ENCODE peak calls at places on chromosome 4, in four cellular contexts. N is aorta, O is lower lobe of right lung, B is uterus. A is an unnamed sample. For H3K4me1, the result is how much of the 10 kb centered on the place peaks cover.

GRCh38 chr4:84848432-84848831 is 118.1 kb downstream of the WDFY3 start:
- DNase-seq in O (no peak), N (no peak), B (no peak), A (no peak)

GRCh38 chr4:24991015-24991414 is 39.7 kb downstream of the LGI2 start:
- DNase-seq in B (peak), O (no peak), N (no peak), A (no peak)

GRCh38 chr4:182023469-182023868 is 219.7 kb upstream of the TENM3 start:
- DNase-seq in O (no peak), B (no peak), N (no peak), A (no peak)

GRCh38 chr4:10335050-10335449 is 122.2 kb downstream of the ZNF518B start:
- DNase-seq in N (no peak), B (no peak), O (no peak), A (no peak)

GRCh38 chr4:7074423-7074822 is 6.6 kb upstream of the GRPEL1 start:
- DNase-seq in O (no peak), N (no peak), B (no peak), A (no peak)

GRCh38 chr4:151728679-151729078 is 32.1 kb downstream of the GATB start:
- DNase-seq in N (no peak), O (no peak), B (no peak), A (no peak)

GRCh38 chr4:151000747-151001429 is 14.2 kb downstream of the LRBA start:
- DNase-seq in B (no peak), O (no peak), N (no peak), A (no peak)

GRCh38 chr4:48746608-48747374 is 33.3 kb downstream of the FRYL start:
- DNase-seq in B (no peak), N (no peak), O (no peak), A (no peak)

GRCh38 chr4:183182873-183183725 is 84.0 kb downstream of the WWC2 start:
- DNase-seq in O (peak), N (no peak), B (peak), A (no peak)

GRCh38 chr4:113147498-113148231 is 98.2 kb downstream of the ANK2 start:
- DNase-seq in O (no peak), B (no peak), N (no peak), A (no peak)

GRCh38 chr4:18593297-18594002 is 571.9 kb upstream of the LCORL start:
- DNase-seq in N (no peak), O (no peak), B (peak), A (no peak)

GRCh38 chr4:101784957-101785356 is 5.6 kb upstream of the BANK1 start:
- DNase-seq in B (no peak), O (no peak), N (no peak), A (no peak)

GRCh38 chr4:60726779-60727178 is 473.3 kb upstream of the ADGRL3 start:
- DNase-seq in O (no peak), N (no peak), B (no peak), A (no peak)

GRCh38 chr4:54745031-54745770 is 87.4 kb downstream of the KIT start:
- DNase-seq in O (no peak), N (no peak), B (no peak), A (no peak)

GRCh38 chr4:27894951-27895350 is 1034.3 kb downstream of the STIM2 start:
- DNase-seq in N (no peak), O (no peak), B (no peak), A (no peak)

GRCh38 chr4:80912350-80912749 is 118.2 kb upstream of the BMP3 start:
- DNase-seq in N (no peak), O (no peak), B (no peak), A (no peak)

GRCh38 chr4:125796138-125796537 is 481.4 kb downstream of the FAT4 start:
- DNase-seq in O (no peak), N (no peak), B (no peak), A (no peak)

GRCh38 chr4:41878170-41878941 is 56.9 kb upstream of the TMEM33 start:
- DNase-seq in N (no peak), B (no peak), O (no peak), A (no peak)

GRCh38 chr4:53505947-53506346 is 85.3 kb downstream of the LNX1 start:
- DNase-seq in O (no peak), B (no peak), N (no peak), A (no peak)

GRCh38 chr4:138681000-138681604 is 334.5 kb upstream of the NOCT start:
- DNase-seq in N (peak), O (peak), B (peak), A (no peak)

GRCh38 chr4:122963222-122963621 is 40.8 kb upstream of the NUDT6 start:
- DNase-seq in O (no peak), B (no peak), N (no peak), A (no peak)

GRCh38 chr4:122542411-122543236 is 78.2 kb downstream of the IL21 start:
- DNase-seq in B (no peak), O (no peak), N (no peak), A (no peak)

GRCh38 chr4:110518889-110519490 is 43.0 kb downstream of the ENPEP start:
- DNase-seq in N (no peak), B (no peak), O (no peak), A (no peak)

GRCh38 chr4:4384837-4385236 is 2.1 kb upstream of the NSG1 start:
- DNase-seq in O (no peak), B (no peak), N (peak), A (no peak)

DNA sequence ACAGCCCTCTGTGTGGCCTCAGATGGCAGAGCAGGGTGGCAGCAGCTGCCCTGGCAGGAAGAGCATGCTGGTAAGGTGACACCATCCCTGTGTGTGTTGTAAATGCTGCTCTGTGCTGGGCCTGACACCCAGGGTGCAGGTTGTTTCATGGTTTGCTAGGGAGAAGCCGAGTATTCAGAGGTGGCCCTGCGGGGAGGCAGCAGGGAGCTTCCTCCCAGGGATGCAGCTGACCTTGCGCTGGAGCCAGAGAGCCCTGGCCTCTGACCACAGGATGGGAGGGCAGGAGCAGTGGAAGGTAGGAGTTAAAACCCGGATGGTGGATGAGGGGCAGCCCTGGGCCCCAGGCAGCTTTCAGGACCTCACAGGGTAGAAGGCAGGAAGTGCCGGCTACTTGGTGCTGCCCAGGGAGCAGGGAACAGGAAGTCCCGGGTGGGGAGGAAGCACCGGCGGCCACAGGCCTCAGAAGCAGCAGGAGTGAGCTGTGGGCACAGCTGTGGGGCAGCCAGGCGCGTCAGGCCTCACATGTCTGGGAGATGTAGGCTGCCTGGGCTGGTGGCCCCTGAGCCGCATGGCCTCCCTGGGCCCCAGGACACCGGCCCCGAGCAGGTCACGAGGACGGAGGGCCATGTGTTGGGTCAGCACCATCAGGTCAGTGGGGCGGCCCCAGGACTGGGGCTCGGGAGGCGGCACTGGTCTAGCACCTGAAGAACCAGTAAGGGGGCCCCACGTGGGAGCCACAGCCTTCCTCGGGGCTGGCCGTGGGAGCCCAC is 19.1 kb downstream of the SH3BP2 start:
- DNase-seq in N (no peak), B (no peak), O (peak), A (no peak)
- H3K27ac ChIP-seq in N (no peak), B (peak), O (peak), A (peak)

GRCh38 chr4:112002301-112002700 is 143.0 kb upstream of the FAM241A start:
- DNase-seq in B (no peak), O (no peak), N (no peak), A (no peak)

GRCh38 chr4:112005027-112005426 is 140.2 kb upstream of the FAM241A start:
- DNase-seq in B (no peak), O (no peak), N (no peak), A (no peak)

GRCh38 chr4:112003508-112003907 is 141.7 kb upstream of the FAM241A start:
- DNase-seq in O (no peak), B (no peak), N (no peak), A (no peak)

DNA sequence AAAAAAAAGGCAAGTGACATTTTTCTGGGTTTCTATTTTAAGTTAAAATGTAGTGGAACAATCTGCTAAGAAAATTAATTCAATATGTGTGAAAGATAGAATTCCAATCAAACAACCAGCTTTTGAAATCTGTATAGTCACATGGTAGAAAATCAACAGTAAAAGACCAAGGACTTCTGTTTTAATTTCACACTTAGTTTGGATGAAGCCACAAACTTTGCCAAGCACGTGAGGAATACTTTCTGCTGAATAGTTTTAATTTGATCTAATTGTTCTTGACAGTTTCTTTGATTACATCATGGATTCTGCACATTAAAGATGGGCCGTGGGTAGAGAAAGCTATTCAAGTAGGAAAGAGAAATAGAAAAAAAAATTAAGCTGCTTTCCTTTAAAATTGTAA is 137.9 kb upstream of the FAM241A start:
- DNase-seq in O (no peak), B (no peak), N (no peak), A (no peak)
- H3K4me3 ChIP-seq in O (no peak), B (no peak), N (no peak), A (no peak)

DNA sequence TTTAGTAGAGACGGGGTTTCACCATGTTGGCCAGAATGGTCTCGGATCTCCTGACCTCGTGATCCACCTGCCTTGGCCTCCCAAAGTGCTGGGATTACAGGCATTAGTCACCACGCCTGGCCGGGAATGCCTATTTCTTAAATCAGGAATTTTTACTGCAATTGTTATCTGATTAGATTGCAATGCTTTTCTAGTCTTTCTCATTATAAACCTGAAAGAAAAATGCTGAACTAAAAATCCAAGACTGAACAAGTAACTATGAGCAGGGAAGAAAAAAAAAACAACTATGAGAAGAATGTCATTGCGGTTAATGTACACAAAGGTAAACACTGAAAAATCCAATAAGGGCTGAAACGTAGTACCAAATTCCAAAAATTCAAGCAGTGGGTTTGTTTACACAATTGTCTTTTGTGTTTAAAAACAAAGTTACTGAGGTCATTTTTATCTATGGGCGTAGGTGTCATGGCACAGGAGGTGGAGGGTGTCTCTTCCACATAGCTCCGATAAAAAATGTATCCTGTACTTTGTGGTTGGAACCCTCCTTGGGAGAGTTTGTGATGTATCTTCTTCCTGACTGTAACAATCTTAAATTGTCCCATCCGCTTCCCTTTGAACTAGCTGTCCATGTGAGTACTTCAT is 11.0 kb upstream of the TMEM156 start:
- DNase-seq in O (peak), N (no peak), B (no peak), A (no peak)
- H3K4me1 ChIP-seq in O (under half), N (under half), B (under half), A (half or more)

DNA sequence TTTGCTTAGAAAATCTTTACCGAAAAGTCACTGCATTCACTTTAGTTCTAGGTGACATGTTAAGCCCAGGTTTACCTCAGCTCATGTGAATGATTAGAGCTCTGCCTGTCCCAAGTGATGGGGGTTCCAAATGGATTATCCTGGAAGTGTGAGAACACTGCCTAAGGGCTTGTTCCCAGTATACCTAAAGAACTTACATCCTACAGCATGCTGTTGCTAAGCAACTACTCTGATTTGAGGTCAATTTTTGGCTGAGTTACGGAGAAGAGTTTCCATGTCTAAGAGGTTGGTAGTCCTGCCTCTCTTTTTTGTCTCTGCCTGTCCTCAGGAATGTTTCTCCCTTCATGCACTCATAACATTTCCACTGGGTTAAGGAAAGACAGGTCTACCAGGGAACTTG is 67.6 kb upstream of the UGT2B15 start:
- DNase-seq in B (no peak), O (no peak), N (no peak), A (no peak)
- H3K27ac ChIP-seq in B (no peak), O (no peak), N (no peak), A (no peak)

DNA sequence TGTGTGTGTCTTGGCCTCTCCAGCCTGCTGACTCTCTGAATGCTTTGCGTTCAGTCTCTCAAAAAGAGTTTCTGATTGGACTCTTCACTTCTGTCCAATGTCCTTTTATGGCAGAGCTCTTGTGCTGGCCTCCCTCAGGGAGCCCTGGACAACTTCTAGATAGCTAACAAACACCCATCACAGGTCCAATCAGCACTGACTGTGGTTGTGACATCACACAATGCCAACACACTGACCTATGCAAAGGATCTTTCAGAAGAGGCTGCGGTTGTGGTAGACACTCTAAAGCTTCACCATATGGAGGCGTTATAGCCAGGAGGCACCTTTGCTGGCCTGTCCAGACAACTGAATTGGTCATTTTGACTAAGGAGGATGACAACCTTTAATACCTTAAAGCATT is 53.8 kb upstream of the LSM6 start:
- DNase-seq in O (no peak), B (no peak), N (no peak), A (no peak)
- H3K4me3 ChIP-seq in O (no peak), B (no peak), N (no peak), A (no peak)

DNA sequence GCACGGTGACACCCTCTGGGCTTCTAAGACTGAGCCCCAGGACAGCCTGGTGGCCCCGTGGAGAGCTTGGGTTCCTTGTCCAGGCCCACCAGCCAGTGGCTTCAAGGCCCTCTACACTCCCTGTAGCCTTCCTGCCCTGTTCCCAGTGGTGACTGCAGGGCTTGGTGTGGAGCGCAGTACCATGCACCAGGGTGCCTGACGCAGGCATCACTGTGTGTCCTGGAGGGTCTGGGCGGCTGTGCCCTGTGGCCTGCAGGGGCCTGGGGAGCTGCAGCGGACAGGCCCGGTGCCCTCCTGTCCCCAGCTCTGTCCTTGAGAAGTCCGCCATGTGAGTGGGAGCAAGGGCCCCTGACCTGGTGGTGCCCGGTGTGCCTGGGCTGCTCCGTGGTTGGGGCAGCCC is 4.3 kb downstream of the FGFRL1 start:
- DNase-seq in N (no peak), O (no peak), B (no peak), A (no peak)
- H3K4me1 ChIP-seq in N (under half), O (under half), B (under half), A (under half)

GRCh38 chr4:169658196-169658595 is 37.8 kb downstream of the CLCN3 start:
- DNase-seq in O (no peak), B (no peak), N (no peak), A (no peak)
- H3K27ac ChIP-seq in O (no peak), B (no peak), N (no peak), A (peak)

DNA sequence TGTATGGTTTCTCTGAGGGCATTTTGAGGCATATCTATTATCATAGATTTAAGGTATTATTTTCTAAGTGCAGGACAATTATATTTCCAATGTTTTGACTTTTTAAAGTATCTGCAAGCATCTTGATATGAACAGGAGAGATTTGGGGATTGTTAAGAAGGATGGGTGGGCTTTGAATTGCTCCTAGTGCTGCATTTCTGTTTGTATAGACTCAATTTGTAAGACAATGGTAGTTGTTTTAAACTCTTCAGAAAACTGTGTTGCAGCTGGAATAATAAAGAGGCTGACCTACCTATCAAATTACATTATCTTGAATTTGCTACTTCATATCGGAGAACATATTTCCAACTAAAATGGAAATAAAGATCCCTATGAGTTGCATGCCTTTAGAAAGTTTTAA is 570.3 kb downstream of the ADGRL3 start:
- DNase-seq in N (no peak), B (no peak), O (no peak), A (no peak)
- H3K4me3 ChIP-seq in N (no peak), B (no peak), O (no peak), A (no peak)

DNA sequence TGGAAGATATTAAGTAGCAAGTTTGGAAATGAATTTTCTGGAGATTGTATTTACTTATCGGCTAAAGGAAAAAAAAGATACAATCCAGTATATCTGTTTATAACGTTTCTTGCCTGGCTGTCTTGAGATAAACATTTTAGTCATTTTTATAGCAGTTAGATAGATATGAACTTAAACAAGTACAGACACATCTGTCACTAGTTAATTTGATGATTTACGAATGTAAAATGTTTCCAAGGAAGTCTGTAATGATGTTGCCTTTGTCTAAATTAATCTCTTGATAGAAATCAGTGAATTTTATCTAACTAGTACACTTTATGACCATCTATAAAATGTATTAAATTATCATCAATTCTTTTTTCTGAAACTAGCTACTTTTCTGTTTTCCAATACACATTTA is 5.7 kb downstream of the BMPR1B start:
- DNase-seq in O (no peak), N (no peak), B (no peak), A (no peak)
- H3K4me1 ChIP-seq in O (under half), N (under half), B (under half), A (under half)

A was measured in RWPE2.